ENCODE peak calls at places on chromosomes 7 and 10, in five cellular contexts. I, N, F, H and U are unnamed samples. For H3K36me3 and H3K4me1, the result is how much of the 10 kb centered on the place peaks cover.

GRCh38 chr7:4066626-4067475 is 615.2 kb upstream of the FOXK1 start:
- DNase-seq in F (no peak), N (no peak), I (no peak), H (no peak), U (no peak)

GRCh38 chr7:154913645-154914579 is 89.0 kb downstream of the PAXIP1 start:
- DNase-seq in I (peak), F (peak), H (peak), N (peak), U (peak)

GRCh38 chr10:29621161-29621560 is 13.6 kb downstream of the SVIL start:
- DNase-seq in I (peak), H (no peak), N (no peak), F (no peak), U (no peak)

GRCh38 chr7:43534110-43534509 is 48.8 kb upstream of the STK17A start:
- DNase-seq in F (no peak), H (no peak), I (no peak), N (no peak), U (no peak)

GRCh38 chr7:40175725-40176510 is 41.1 kb downstream of the SUGCT start:
- DNase-seq in H (no peak), N (no peak), F (peak), I (no peak), U (no peak)

GRCh38 chr10:105063796-105064195 is 422.7 kb downstream of the SORCS3 start:
- DNase-seq in F (no peak), I (no peak), H (peak), N (peak), U (peak)

GRCh38 chr10:101694674-101695403 is at the start of gene FBXW4:
- DNase-seq in F (peak), H (peak), I (peak), N (peak), U (peak)

GRCh38 chr10:132396495-132397035 is 435 bp upstream of the PWWP2B start:
- DNase-seq in N (peak), F (peak), I (peak), H (peak), U (peak)

GRCh38 chr7:51175992-51176388 is 140.6 kb downstream of the COBL start:
- DNase-seq in I (no peak), N (no peak), F (no peak), H (no peak), U (no peak)

GRCh38 chr7:115475774-115476407 is 554.0 kb downstream of the MDFIC start:
- DNase-seq in I (no peak), F (no peak), N (no peak), H (no peak), U (no peak)
- H3K4me3 ChIP-seq in I (no peak), F (no peak), N (no peak), H (no peak), U (no peak)

DNA sequence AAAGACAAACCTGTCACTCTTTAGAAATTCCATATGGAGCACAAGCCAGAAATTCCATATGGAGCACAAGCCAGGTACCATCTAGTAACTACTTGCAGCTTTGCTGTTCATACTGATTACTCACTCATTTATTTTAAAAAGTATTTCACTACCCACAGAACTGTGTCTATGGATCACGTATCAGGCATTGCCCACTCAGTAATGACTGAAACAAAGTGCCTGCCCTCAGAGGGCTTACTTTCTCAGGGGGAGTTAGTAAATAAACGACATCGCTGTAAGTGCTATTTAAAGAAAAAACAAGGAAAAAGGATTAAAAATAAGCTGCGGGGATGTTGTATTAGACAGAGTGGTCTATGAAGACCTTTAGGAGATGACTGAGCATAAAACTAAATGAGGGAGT is 170.9 kb downstream of the GALNT11 start:
- DNase-seq in H (no peak), N (no peak), F (no peak), I (no peak), U (no peak)
- H3K36me3 ChIP-seq in H (under half), N (half or more), F (under half), I (under half), U (half or more)

GRCh38 chr7:116949941-116950801 is 3.1 kb upstream of the ST7 start:
- DNase-seq in H (no peak), I (no peak), N (peak), F (no peak), U (no peak)
- H3K4me1 ChIP-seq in H (under half), I (under half), N (under half), F (under half), U (under half)

GRCh38 chr10:110644598-110645462 is 694 bp downstream of the RBM20 start:
- DNase-seq in F (no peak), N (no peak), H (no peak), I (no peak), U (no peak)

GRCh38 chr10:110643670-110644597 is at the start of gene RBM20:
- DNase-seq in F (peak), H (no peak), N (peak), I (peak), U (peak)

GRCh38 chr10:110647136-110647430 is 2.9 kb downstream of the RBM20 start:
- DNase-seq in N (no peak), H (no peak), F (no peak), I (no peak), U (no peak)

GRCh38 chr10:110648743-110649651 is 4.9 kb downstream of the RBM20 start:
- DNase-seq in N (no peak), F (no peak), H (no peak), I (no peak), U (no peak)

GRCh38 chr10:110646417-110647135 is 2.4 kb downstream of the RBM20 start:
- DNase-seq in I (no peak), F (no peak), N (peak), H (no peak), U (no peak)
- H3K4me3 ChIP-seq in I (no peak), F (no peak), N (peak), H (no peak), U (no peak)

GRCh38 chr7:131501930-131502685 is 54.3 kb downstream of the PODXL start:
- DNase-seq in F (no peak), I (no peak), H (no peak), N (no peak), U (no peak)

GRCh38 chr7:131500357-131500756 is 56.1 kb downstream of the PODXL start:
- DNase-seq in F (no peak), H (no peak), I (no peak), N (no peak), U (no peak)

GRCh38 chr7:131502810-131503545 is 53.5 kb downstream of the PODXL start:
- DNase-seq in F (peak), I (peak), H (no peak), N (no peak), U (no peak)

GRCh38 chr7:131499801-131500200 is 56.6 kb downstream of the PODXL start:
- DNase-seq in N (no peak), F (no peak), H (no peak), I (no peak), U (no peak)

GRCh38 chr7:131501422-131501821 is 55.0 kb downstream of the PODXL start:
- DNase-seq in H (no peak), I (no peak), F (no peak), N (no peak), U (peak)
- H3K36me3 ChIP-seq in H (under half), I (under half), F (under half), N (under half), U (under half)

GRCh38 chr10:49550563-49550962 is 11.6 kb upstream of the ERCC6 start:
- DNase-seq in F (no peak), N (no peak), H (peak), I (no peak), U (no peak)

GRCh38 chr10:49556723-49557122 is 17.8 kb upstream of the ERCC6 start:
- DNase-seq in N (no peak), H (no peak), F (no peak), I (no peak), U (no peak)

GRCh38 chr10:49549640-49550346 is 10.9 kb upstream of the ERCC6 start:
- DNase-seq in N (no peak), F (no peak), I (no peak), H (no peak), U (no peak)

GRCh38 chr10:49558194-49558593 is 19.3 kb upstream of the ERCC6 start:
- DNase-seq in F (no peak), I (no peak), N (no peak), H (no peak), U (no peak)

DNA sequence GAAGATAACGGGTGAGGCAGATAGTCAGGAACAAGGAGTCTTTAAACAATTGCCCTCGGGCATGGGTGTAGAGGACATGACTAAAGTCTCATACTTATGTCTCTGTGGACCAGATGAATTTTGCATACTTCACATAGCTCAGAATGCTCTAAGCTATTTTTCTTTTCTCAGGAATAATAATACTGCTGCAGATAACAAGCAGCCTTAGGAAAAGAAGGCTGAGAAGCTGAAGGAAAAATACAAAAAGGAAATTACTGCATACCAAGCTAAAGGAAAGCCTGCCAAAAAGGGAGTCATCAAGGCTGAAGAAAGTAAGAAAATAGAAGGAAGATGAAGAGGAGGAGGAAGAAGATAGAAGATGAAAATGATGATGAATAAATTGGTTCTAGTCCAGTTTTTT is 13.4 kb upstream of the ERCC6 start:
- DNase-seq in N (no peak), I (no peak), H (peak), F (no peak), U (no peak)
- H3K4me1 ChIP-seq in N (under half), I (under half), H (half or more), F (under half), U (under half)